ENCODE peak calls at places on chromosome 10, in seven cellular contexts. W is esophagus squamous epithelium; A is astrocyte of the spinal cord; X is SK-MEL-5; D is tibial artery; R is naive thymus-derived CD8-positive, alpha-beta T cell; T is lower leg skin. U is an unnamed sample.

GRCh38 chr10:34866848-34867247 is 51.8 kb upstream of the PARD3 start:
- DNase-seq in A (no peak), T (peak), W (no peak), R (no peak), X (peak), D (no peak), U (no peak)

GRCh38 chr10:131142446-131143380 is 168.8 kb downstream of the TCERG1L start:
- DNase-seq in A (no peak), W (no peak), R (no peak), T (no peak), X (no peak), D (no peak), U (no peak)

GRCh38 chr10:99834410-99834809 is 52.0 kb downstream of the ABCC2 start:
- DNase-seq in A (peak), X (no peak), R (no peak), W (no peak), T (no peak), D (no peak), U (no peak)

GRCh38 chr10:60565492-60565891 is 175.8 kb upstream of the ANK3 start:
- DNase-seq in X (no peak), D (no peak), R (no peak), W (no peak), A (no peak), T (no peak), U (no peak)

GRCh38 chr10:110226555-110226925 is 19.1 kb downstream of the MXI1 start:
- DNase-seq in W (peak), X (peak), D (peak), A (peak), R (peak), T (peak), U (peak)

GRCh38 chr10:78752708-78753107 is 316.1 kb upstream of the ZMIZ1 start:
- DNase-seq in R (no peak), W (no peak), D (no peak), X (no peak), T (no peak), A (no peak), U (no peak)

GRCh38 chr10:57468886-57469432 is 798.7 kb downstream of the IPMK start:
- DNase-seq in X (no peak), R (no peak), T (no peak), A (no peak), W (no peak), D (no peak), U (no peak)

GRCh38 chr10:127991543-127992255 is 84.8 kb downstream of the PTPRE start:
- DNase-seq in R (no peak), A (no peak), T (no peak), X (no peak), D (no peak), W (no peak), U (no peak)

GRCh38 chr10:110040767-110041478 is 33.1 kb downstream of the ADD3 start:
- DNase-seq in T (no peak), X (no peak), A (no peak), D (no peak), W (no peak), R (no peak), U (no peak)

U was measured in CD8-positive, alpha-beta memory T cell.